ENCODE peak calls at places on chromosomes 2 and 18, in four cellular contexts. One of them, this sample, is unnamed. For H3K4me1, the result is how much of the 10 kb centered on the place peaks cover.

GRCh38 chr2:230865324-230865765 is 603 bp downstream of the ITM2C start:
- DNase-seq in GM12878: no peak
- DNase-seq in HepG2: no peak
- DNase-seq in NT2/D1: no peak
- DNase-seq in this sample: peak

GRCh38 chr2:55140316-55141219 is 90.3 kb upstream of the RTN4 start:
- DNase-seq in GM12878: no peak
- DNase-seq in NT2/D1: no peak
- DNase-seq in HepG2: no peak
- DNase-seq in this sample: no peak

GRCh38 chr2:175064797-175065196 is 59.6 kb upstream of the CHN1 start:
- DNase-seq in GM12878: no peak
- DNase-seq in NT2/D1: no peak
- DNase-seq in HepG2: no peak
- DNase-seq in this sample: no peak

GRCh38 chr2:232502513-232502900 is 14.9 kb upstream of the ECEL1 start:
- DNase-seq in GM12878: no peak
- DNase-seq in HepG2: no peak
- DNase-seq in NT2/D1: no peak
- DNase-seq in this sample: no peak

GRCh38 chr2:9347411-9347853 is 75.9 kb downstream of the ITGB1BP1 start:
- DNase-seq in GM12878: no peak
- DNase-seq in NT2/D1: no peak
- DNase-seq in HepG2: no peak
- DNase-seq in this sample: no peak

GRCh38 chr18:3119401-3120323 is 100.1 kb downstream of the MYOM1 start:
- DNase-seq in HepG2: peak
- DNase-seq in NT2/D1: no peak
- DNase-seq in GM12878: no peak
- DNase-seq in this sample: no peak

GRCh38 chr2:30730736-30731135 is 76.5 kb downstream of the CAPN13 start:
- DNase-seq in NT2/D1: no peak
- DNase-seq in GM12878: no peak
- DNase-seq in HepG2: no peak
- DNase-seq in this sample: no peak

GRCh38 chr2:16175247-16175825 is 235.0 kb downstream of the MYCN start:
- DNase-seq in GM12878: no peak
- DNase-seq in HepG2: no peak
- DNase-seq in NT2/D1: no peak
- DNase-seq in this sample: no peak

GRCh38 chr2:192559541-192560126 is 364.9 kb upstream of the TMEFF2 start:
- DNase-seq in NT2/D1: no peak
- DNase-seq in HepG2: no peak
- DNase-seq in GM12878: no peak
- DNase-seq in this sample: no peak

GRCh38 chr2:161204846-161205245 is 44.6 kb downstream of the TANK start:
- DNase-seq in HepG2: no peak
- DNase-seq in GM12878: no peak
- DNase-seq in NT2/D1: no peak
- DNase-seq in this sample: no peak

GRCh38 chr18:79512461-79513380 is 117.0 kb downstream of the NFATC1 start:
- DNase-seq in HepG2: no peak
- DNase-seq in NT2/D1: no peak
- DNase-seq in GM12878: no peak
- DNase-seq in this sample: no peak

GRCh38 chr2:95075440-95075885 is 46.1 kb downstream of the MRPS5 start:
- DNase-seq in GM12878: no peak
- DNase-seq in HepG2: no peak
- DNase-seq in NT2/D1: no peak
- DNase-seq in this sample: no peak

GRCh38 chr18:12359515-12359927 is 17.5 kb downstream of the AFG3L2 start:
- DNase-seq in GM12878: no peak
- DNase-seq in NT2/D1: no peak
- DNase-seq in HepG2: no peak
- DNase-seq in this sample: no peak

GRCh38 chr18:24395049-24395780 is 2.4 kb downstream of the OSBPL1A start:
- DNase-seq in GM12878: no peak
- DNase-seq in HepG2: no peak
- DNase-seq in NT2/D1: no peak
- DNase-seq in this sample: no peak

GRCh38 chr2:238703436-238703835 is 144.4 kb upstream of the TWIST2 start:
- DNase-seq in HepG2: no peak
- DNase-seq in GM12878: no peak
- DNase-seq in NT2/D1: no peak
- DNase-seq in this sample: no peak

GRCh38 chr2:236177967-236178909 is 10.1 kb upstream of the GBX2 start:
- DNase-seq in HepG2: peak
- DNase-seq in GM12878: no peak
- DNase-seq in NT2/D1: no peak
- DNase-seq in this sample: peak

GRCh38 chr2:15748736-15749323 is 157.2 kb downstream of the DDX1 start:
- DNase-seq in GM12878: no peak
- DNase-seq in NT2/D1: peak
- DNase-seq in HepG2: peak
- DNase-seq in this sample: peak

GRCh38 chr18:5512191-5512590 is 31.6 kb downstream of the EPB41L3 start:
- DNase-seq in NT2/D1: no peak
- DNase-seq in HepG2: no peak
- DNase-seq in GM12878: no peak
- DNase-seq in this sample: no peak

GRCh38 chr2:221851531-221852045 is 279.5 kb upstream of the EPHA4 start:
- DNase-seq in GM12878: no peak
- DNase-seq in HepG2: no peak
- DNase-seq in NT2/D1: no peak
- DNase-seq in this sample: no peak

DNA sequence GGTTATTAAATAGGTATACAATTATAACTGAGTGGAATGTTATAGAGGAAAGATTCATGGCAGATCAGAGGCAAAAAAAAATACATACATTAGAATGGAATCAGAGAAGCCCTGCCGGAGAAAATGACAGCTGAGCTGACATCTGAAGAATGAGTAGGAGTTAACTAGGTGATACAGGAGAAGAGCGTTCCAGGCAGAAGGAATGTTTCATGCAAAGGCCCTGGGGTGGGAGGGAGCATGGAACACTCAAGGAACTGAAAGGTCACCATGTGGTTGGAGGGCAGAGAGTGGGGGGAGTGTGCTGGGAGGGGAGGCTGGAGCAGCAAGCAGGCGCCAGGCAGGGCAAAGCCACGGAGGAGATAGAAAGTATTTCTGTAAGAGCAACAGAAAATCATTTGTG is 31.6 kb upstream of the CDK5R2 start:
- DNase-seq in NT2/D1: no peak
- DNase-seq in GM12878: no peak
- DNase-seq in HepG2: no peak
- DNase-seq in this sample: no peak
- TF ChIP-seq SUZ12 in NT2/D1: no peak
- TF ChIP-seq SUZ12 in GM12878: no peak
- TF ChIP-seq SUZ12 in HepG2: no peak
- TF ChIP-seq SUZ12 in this sample: no peak

GRCh38 chr18:62788111-62788510 is 72.8 kb downstream of the PHLPP1 start:
- DNase-seq in GM12878: no peak
- DNase-seq in NT2/D1: no peak
- DNase-seq in HepG2: no peak
- DNase-seq in this sample: peak

GRCh38 chr18:62790836-62791772 is 75.8 kb downstream of the PHLPP1 start:
- DNase-seq in HepG2: no peak
- DNase-seq in NT2/D1: no peak
- DNase-seq in GM12878: no peak
- DNase-seq in this sample: no peak

GRCh38 chr18:62784966-62785413 is 69.6 kb downstream of the PHLPP1 start:
- DNase-seq in GM12878: no peak
- DNase-seq in NT2/D1: no peak
- DNase-seq in HepG2: no peak
- DNase-seq in this sample: no peak

GRCh38 chr18:62786689-62787088 is 71.3 kb downstream of the PHLPP1 start:
- DNase-seq in NT2/D1: no peak
- DNase-seq in GM12878: no peak
- DNase-seq in HepG2: no peak
- DNase-seq in this sample: no peak

GRCh38 chr18:62788891-62789290 is 73.5 kb downstream of the PHLPP1 start:
- DNase-seq in HepG2: no peak
- DNase-seq in NT2/D1: no peak
- DNase-seq in GM12878: no peak
- DNase-seq in this sample: no peak
- H3K4me1 ChIP-seq in HepG2: half or more
- H3K4me1 ChIP-seq in NT2/D1: under half
- H3K4me1 ChIP-seq in GM12878: under half
- H3K4me1 ChIP-seq in this sample: under half

GRCh38 chr2:107094450-107094986 is 208.6 kb upstream of the ST6GAL2 start:
- DNase-seq in HepG2: no peak
- DNase-seq in GM12878: no peak
- DNase-seq in NT2/D1: no peak
- DNase-seq in this sample: no peak
- TF ChIP-seq SUZ12 in HepG2: no peak
- TF ChIP-seq SUZ12 in GM12878: no peak
- TF ChIP-seq SUZ12 in NT2/D1: no peak
- TF ChIP-seq SUZ12 in this sample: no peak

DNA sequence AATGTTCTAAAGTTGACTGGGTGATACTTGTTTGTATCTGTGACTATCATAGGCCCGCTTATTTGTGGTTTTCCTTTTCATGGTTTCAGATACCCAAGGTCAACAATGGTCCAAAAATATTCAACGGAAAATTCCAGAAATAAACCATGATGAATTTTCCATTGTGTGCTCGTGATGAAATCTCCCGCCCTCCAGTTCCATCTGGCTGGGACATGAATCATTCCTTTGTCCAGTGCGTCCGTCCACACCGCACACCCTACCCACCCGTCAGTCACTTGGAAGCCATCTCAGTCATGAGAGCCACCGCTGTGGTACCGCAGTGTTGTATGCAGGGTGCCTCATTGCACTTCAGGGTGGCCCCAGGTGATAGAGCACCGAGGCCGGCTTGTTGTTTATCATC is 268.2 kb upstream of the PXDN start:
- DNase-seq in HepG2: no peak
- DNase-seq in GM12878: no peak
- DNase-seq in NT2/D1: no peak
- DNase-seq in this sample: no peak
- H3K4me1 ChIP-seq in HepG2: under half
- H3K4me1 ChIP-seq in GM12878: under half
- H3K4me1 ChIP-seq in NT2/D1: under half
- H3K4me1 ChIP-seq in this sample: under half

GRCh38 chr2:138512672-138513071 is 11.1 kb downstream of the SPOPL start:
- DNase-seq in NT2/D1: no peak
- DNase-seq in GM12878: no peak
- DNase-seq in HepG2: peak
- DNase-seq in this sample: no peak

GRCh38 chr2:138514173-138514572 is 12.6 kb downstream of the SPOPL start:
- DNase-seq in NT2/D1: no peak
- DNase-seq in HepG2: no peak
- DNase-seq in GM12878: no peak
- DNase-seq in this sample: no peak

GRCh38 chr2:138515084-138515483 is 13.5 kb downstream of the SPOPL start:
- DNase-seq in HepG2: peak
- DNase-seq in NT2/D1: no peak
- DNase-seq in GM12878: no peak
- DNase-seq in this sample: no peak

GRCh38 chr2:138518860-138519259 is 17.3 kb downstream of the SPOPL start:
- DNase-seq in NT2/D1: no peak
- DNase-seq in HepG2: no peak
- DNase-seq in GM12878: no peak
- DNase-seq in this sample: no peak

DNA sequence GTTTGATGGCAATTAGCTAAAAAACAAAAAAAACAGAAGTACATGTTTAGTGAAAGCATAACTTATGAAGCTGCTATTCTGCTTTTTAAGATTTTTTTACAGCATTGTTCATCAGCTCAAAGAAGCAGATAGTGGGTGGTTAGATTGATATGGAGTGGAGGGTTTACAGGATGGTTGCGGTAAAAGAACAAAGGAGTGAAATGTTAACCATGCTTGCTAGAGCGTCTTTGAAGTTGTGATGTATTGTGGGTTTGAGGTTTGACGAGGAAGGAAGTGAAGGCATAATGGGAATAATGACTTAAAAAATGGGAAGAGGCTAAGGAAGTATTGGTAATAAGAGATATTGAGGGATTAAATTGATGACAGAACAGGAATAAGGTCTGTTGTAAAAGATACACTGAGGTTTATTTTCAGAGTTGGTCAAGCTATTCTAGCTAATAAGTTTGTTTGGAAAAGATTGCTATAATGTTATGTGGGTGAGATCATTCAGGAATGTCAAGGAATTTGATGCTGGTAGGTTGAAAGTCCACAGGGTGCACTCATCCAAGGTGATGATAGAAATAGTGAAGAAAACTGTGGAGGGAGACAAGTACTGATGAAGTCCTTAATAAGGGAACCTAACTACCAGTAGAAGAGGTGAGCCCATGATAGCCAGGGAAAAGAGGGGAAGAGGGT is 14.6 kb downstream of the SPOPL start:
- DNase-seq in HepG2: peak
- DNase-seq in GM12878: no peak
- DNase-seq in NT2/D1: no peak
- DNase-seq in this sample: no peak
- TF ChIP-seq SUZ12 in HepG2: no peak
- TF ChIP-seq SUZ12 in GM12878: no peak
- TF ChIP-seq SUZ12 in NT2/D1: no peak
- TF ChIP-seq SUZ12 in this sample: no peak

DNA sequence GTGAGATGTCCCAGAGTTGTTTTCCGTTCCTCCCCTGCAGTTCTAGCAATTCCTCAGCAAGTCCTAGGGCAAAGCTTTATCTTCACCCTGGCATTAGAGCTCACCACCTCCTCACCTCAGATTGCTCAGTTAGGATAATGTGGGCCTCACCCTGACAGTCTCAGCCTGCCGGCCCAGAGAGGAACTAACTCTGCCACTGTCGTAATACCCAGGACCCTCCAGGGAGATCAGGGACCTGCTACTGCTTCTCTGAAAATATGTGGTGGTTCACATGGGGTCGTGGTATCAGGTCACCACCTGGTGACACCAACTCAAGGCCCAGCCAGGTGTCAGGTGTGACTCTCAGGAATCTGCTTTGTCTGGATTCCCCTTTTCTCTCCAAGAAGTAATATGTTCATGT is 120.7 kb downstream of the FEZ2 start:
- DNase-seq in HepG2: no peak
- DNase-seq in GM12878: no peak
- DNase-seq in NT2/D1: no peak
- DNase-seq in this sample: no peak
- H3K4me1 ChIP-seq in HepG2: under half
- H3K4me1 ChIP-seq in GM12878: under half
- H3K4me1 ChIP-seq in NT2/D1: under half
- H3K4me1 ChIP-seq in this sample: under half